ENCODE peak calls at places on chromosomes 11 and 22, in eight cellular contexts. O, F, G, U, K, Q, M and S are unnamed samples.

GRCh38 chr11:77882396-77882795 is 61.5 kb downstream of the AAMDC start:
- DNase-seq in F (no peak), O (no peak), G (no peak), K (no peak), U (no peak), Q (no peak), M (no peak), S (no peak)

GRCh38 chr22:39800790-39801540 is 92.6 kb downstream of the ENTHD1 start:
- DNase-seq in G (no peak), O (no peak), K (no peak), Q (no peak), M (peak), F (no peak), U (peak), S (no peak)

GRCh38 chr22:35842954-35843353 is 125.3 kb downstream of the APOL5 start:
- DNase-seq in M (peak), F (no peak), K (no peak), O (peak), U (peak), G (peak), Q (peak), S (no peak)

GRCh38 chr22:24156146-24156914 is 25.0 kb upstream of the SUSD2 start:
- DNase-seq in M (peak), K (no peak), G (no peak), Q (no peak), O (peak), F (no peak), U (peak), S (peak)

GRCh38 chr11:62146476-62147200 is 22.8 kb downstream of the INCENP start:
- DNase-seq in K (no peak), F (no peak), O (no peak), Q (no peak), M (no peak), U (peak), G (no peak), S (no peak)

GRCh38 chr22:31839986-31840385 is 86.2 kb downstream of the DEPDC5 start:
- DNase-seq in U (no peak), O (no peak), G (no peak), Q (no peak), F (no peak), M (no peak), K (no peak), S (no peak)

GRCh38 chr22:50710221-50710620 is 27.8 kb upstream of the ACR start:
- DNase-seq in U (no peak), Q (no peak), G (no peak), K (no peak), M (no peak), F (no peak), O (no peak), S (no peak)

GRCh38 chr11:117296881-117297280 is 5.7 kb downstream of the BACE1-AS start:
- DNase-seq in Q (no peak), G (no peak), F (no peak), O (no peak), U (no peak), K (no peak), M (no peak), S (no peak)

GRCh38 chr22:17087176-17088131 is 2.7 kb downstream of the IL17RA start:
- DNase-seq in K (no peak), U (no peak), M (no peak), Q (no peak), F (peak), O (no peak), G (no peak), S (no peak)

GRCh38 chr22:30421695-30422480 is 3.7 kb upstream of the MTFP1 start:
- DNase-seq in K (no peak), F (no peak), G (peak), O (no peak), U (no peak), M (no peak), Q (no peak), S (no peak)

GRCh38 chr11:57214087-57214395 is 23.0 kb downstream of the APLNR start:
- DNase-seq in K (no peak), O (no peak), Q (no peak), F (no peak), U (no peak), M (no peak), G (no peak), S (no peak)

GRCh38 chr22:48303360-48303725 is 1524.3 kb downstream of the BRD1 start:
- DNase-seq in O (no peak), U (no peak), Q (no peak), M (no peak), K (no peak), G (no peak), F (no peak), S (no peak)

GRCh38 chr11:44304091-44305084 is 5.6 kb downstream of the ALX4 start:
- DNase-seq in M (no peak), K (no peak), U (peak), G (no peak), Q (no peak), O (peak), F (no peak), S (no peak)

GRCh38 chr11:66291706-66292542 is at the start of gene TMEM151A:
- DNase-seq in F (no peak), M (no peak), O (peak), Q (no peak), G (no peak), K (no peak), U (peak), S (no peak)

GRCh38 chr11:121318848-121319834 is 26.6 kb downstream of the SC5D start:
- DNase-seq in U (peak), M (no peak), G (peak), K (peak), Q (peak), O (peak), F (no peak), S (peak)

GRCh38 chr11:35355102-35355749 is 64.1 kb downstream of the SLC1A2 start:
- DNase-seq in O (no peak), F (no peak), K (no peak), Q (no peak), G (no peak), U (no peak), M (no peak), S (no peak)

GRCh38 chr11:78331711-78332110 is 85.9 kb downstream of the GAB2 start:
- DNase-seq in G (no peak), K (no peak), Q (no peak), M (no peak), U (no peak), F (no peak), O (no peak), S (no peak)

GRCh38 chr11:124640660-124641059 is 18.0 kb downstream of the TBRG1 start:
- DNase-seq in F (no peak), G (no peak), U (no peak), Q (no peak), K (no peak), M (peak), O (peak), S (no peak)

GRCh38 chr22:47371263-47372090 is 609.0 kb downstream of the TBC1D22A start:
- DNase-seq in O (no peak), M (no peak), F (no peak), Q (no peak), G (no peak), K (no peak), U (no peak), S (no peak)

DNA sequence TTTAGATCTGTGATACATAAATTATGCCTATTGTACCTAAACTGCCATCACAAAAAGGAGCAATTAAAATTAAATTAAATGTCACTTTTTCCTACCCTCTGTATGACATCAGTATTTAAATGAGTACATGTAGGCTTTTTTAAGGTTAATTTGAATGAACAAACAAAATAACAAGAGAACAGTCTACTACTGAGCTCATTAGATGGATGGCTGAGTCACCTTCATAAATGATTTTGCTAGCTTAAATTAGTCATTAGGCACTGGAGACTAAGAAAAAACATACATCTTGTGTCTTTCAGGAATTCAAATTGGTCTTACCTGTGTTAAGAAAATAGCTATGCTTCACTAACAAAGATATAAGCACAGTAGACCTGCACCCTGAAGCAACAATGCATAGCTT is 153.6 kb downstream of the RCN1 start:
- DNase-seq in F (no peak), M (no peak), K (no peak), G (no peak), O (no peak), Q (no peak), U (no peak), S (no peak)
- TF ChIP-seq REST in F (no peak), M (no peak), K (no peak), G (no peak), O (no peak), Q (no peak), U (no peak), S (no peak)

DNA sequence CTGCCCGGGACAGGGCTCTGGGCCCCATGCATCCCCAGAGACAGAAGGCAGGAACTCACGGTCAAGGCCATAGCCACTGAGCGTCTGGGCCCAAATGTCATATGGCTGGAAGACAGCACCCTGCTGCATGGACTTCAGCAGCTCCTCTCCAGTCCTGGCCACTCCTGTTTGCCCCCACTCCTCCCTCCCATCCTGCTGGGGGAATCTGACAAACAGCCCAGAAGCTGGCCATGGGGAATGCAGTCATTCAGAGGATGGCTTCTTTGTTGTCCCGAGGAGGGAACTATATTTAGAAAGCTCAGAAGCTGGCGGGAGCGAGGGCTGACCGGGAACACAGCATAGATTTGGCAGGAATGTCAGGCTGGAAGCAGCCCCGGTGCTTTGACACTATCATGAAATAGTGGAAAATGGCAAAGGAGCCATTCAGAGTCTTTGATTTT is 35.0 kb downstream of the DKK3 start:
- DNase-seq in Q (no peak), G (no peak), F (no peak), K (no peak), O (no peak), U (no peak), M (no peak), S (no peak)
- H3K27ac ChIP-seq in Q (no peak), G (no peak), F (no peak), K (no peak), O (no peak), U (peak), M (no peak), S (no peak)

GRCh38 chr11:109527496-109527895 is 105.5 kb downstream of the C11orf87 start:
- DNase-seq in M (no peak), G (no peak), K (no peak), U (no peak), F (no peak), Q (no peak), O (no peak), S (no peak)

GRCh38 chr11:109521571-109522086 is 99.6 kb downstream of the C11orf87 start:
- DNase-seq in U (no peak), F (no peak), O (no peak), Q (no peak), K (no peak), M (no peak), G (no peak), S (no peak)

GRCh38 chr11:109522116-109522755 is 100.2 kb downstream of the C11orf87 start:
- DNase-seq in M (no peak), O (no peak), F (no peak), Q (no peak), U (no peak), G (no peak), K (no peak), S (no peak)

DNA sequence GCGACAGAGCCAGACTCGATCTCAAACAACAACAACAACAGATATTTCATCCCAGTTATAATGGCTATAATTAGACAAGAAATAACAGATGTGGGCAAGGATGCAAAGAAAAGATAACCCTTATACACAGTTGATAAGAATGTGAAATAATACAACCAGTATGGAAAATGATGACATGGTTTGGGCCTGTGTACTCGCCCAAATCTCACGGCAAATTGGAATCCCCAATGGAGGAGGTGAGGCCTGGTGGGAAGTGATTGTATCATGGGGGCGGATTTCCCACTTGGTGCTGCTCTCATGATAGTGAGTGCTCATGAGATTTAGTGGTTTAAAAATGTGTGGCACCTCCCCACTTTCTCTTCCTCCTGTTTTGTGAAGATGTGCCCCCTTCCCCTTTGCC is 104.1 kb downstream of the C11orf87 start:
- DNase-seq in F (no peak), Q (no peak), K (no peak), M (no peak), G (no peak), O (no peak), U (no peak), S (no peak)
- TF ChIP-seq POLR2AphosphoS5 in F (no peak), Q (no peak), K (no peak), M (no peak), G (no peak), O (no peak), U (no peak), S (no peak)

GRCh38 chr11:1389932-1390587 is at the start of gene BRSK2:
- DNase-seq in O (peak), F (no peak), K (no peak), Q (no peak), U (no peak), M (no peak), G (no peak), S (no peak)

GRCh38 chr11:1392111-1392510 is 2.4 kb downstream of the BRSK2 start:
- DNase-seq in U (peak), M (no peak), K (no peak), Q (no peak), O (no peak), F (no peak), G (no peak), S (no peak)

GRCh38 chr11:1389103-1389931 is 417 bp upstream of the BRSK2 start:
- DNase-seq in U (peak), G (peak), O (peak), F (peak), M (peak), K (peak), Q (peak), S (peak)

GRCh38 chr11:1391165-1392010 is 1.7 kb downstream of the BRSK2 start:
- DNase-seq in O (peak), M (no peak), G (no peak), U (peak), Q (no peak), K (no peak), F (no peak), S (no peak)

GRCh38 chr11:1390603-1391164 is 950 bp downstream of the BRSK2 start:
- DNase-seq in F (no peak), U (peak), O (peak), Q (no peak), M (no peak), G (no peak), K (no peak), S (no peak)
- TF ChIP-seq REST in F (no peak), U (peak), O (peak), Q (no peak), M (no peak), G (peak), K (peak), S (peak)